ENCODE peak calls at places on chromosomes 12 and 14, in five cellular contexts. L is heart right ventricle, Q is fibroblast of lung, T is body of pancreas, O is adipocyte. B is an unnamed sample. For H3K9me3, the result is how much of the 10 kb centered on the place peaks cover.

GRCh38 chr14:92259613-92260357 is 63.2 kb upstream of the SLC24A4 start:
- DNase-seq in L (no peak), Q (no peak), T (no peak), O (no peak), B (no peak)

GRCh38 chr14:78075610-78076277 is 94.4 kb upstream of the NRXN3 start:
- DNase-seq in L (peak), Q (no peak), T (no peak), O (no peak), B (no peak)

GRCh38 chr14:83826838-83827237 is 1703.1 kb upstream of the FLRT2 start:
- DNase-seq in L (no peak), Q (no peak), T (no peak), O (peak), B (no peak)

GRCh38 chr12:104063712-104064030 is 660 bp upstream of the HCFC2 start:
- DNase-seq in L (no peak), Q (no peak), T (no peak), O (no peak), B (no peak)

GRCh38 chr12:84508943-84509342 is 403.7 kb downstream of the SLC6A15 start:
- DNase-seq in L (no peak), Q (no peak), T (no peak), O (no peak), B (no peak)

GRCh38 chr14:102209224-102209966 is 69.7 kb downstream of the WDR20 start:
- DNase-seq in L (no peak), Q (no peak), T (no peak), O (no peak), B (no peak)

GRCh38 chr12:89947437-89948265 is 239.0 kb upstream of the ATP2B1 start:
- DNase-seq in L (no peak), Q (peak), T (no peak), O (peak), B (peak)

GRCh38 chr14:81551471-81551870 is 17.8 kb upstream of the SEL1L start:
- DNase-seq in L (no peak), Q (no peak), T (no peak), O (no peak), B (no peak)

GRCh38 chr14:63045612-63046320 is 508 bp upstream of the KCNH5 start:
- DNase-seq in L (no peak), Q (peak), T (peak), O (peak), B (no peak)

GRCh38 chr12:27573972-27574371 is 50.0 kb downstream of the PPFIBP1 start:
- DNase-seq in L (no peak), Q (peak), T (no peak), O (peak), B (peak)

GRCh38 chr12:2858944-2859352 is 2.1 kb upstream of the TEX52 start:
- DNase-seq in L (no peak), Q (no peak), T (no peak), O (no peak), B (no peak)

GRCh38 chr14:61347771-61348443 is 26.5 kb downstream of the PRKCH start:
- DNase-seq in L (no peak), Q (no peak), T (no peak), O (no peak), B (no peak)

GRCh38 chr12:76883826-76884225 is 5.0 kb upstream of the CSRP2 start:
- DNase-seq in L (peak), Q (peak), T (peak), O (no peak), B (no peak)

GRCh38 chr14:64539186-64539552 is 1.4 kb upstream of the HSPA2 start:
- DNase-seq in L (no peak), Q (peak), T (no peak), O (no peak), B (no peak)

GRCh38 chr14:94548999-94549985 is 11.9 kb upstream of the SERPINA4 start:
- DNase-seq in L (peak), Q (peak), T (peak), O (peak), B (peak)

GRCh38 chr14:76951149-76951548 is 77.4 kb downstream of the IRF2BPL start:
- DNase-seq in L (no peak), Q (peak), T (no peak), O (no peak), B (no peak)

GRCh38 chr12:47813491-47814196 is 6.1 kb downstream of the HDAC7 start:
- DNase-seq in L (peak), Q (no peak), T (no peak), O (no peak), B (peak)

GRCh38 chr12:57110189-57111045 is 745 bp downstream of the STAT6 start:
- DNase-seq in L (peak), Q (no peak), T (peak), O (peak), B (peak)

GRCh38 chr12:633731-634130 is 29.5 kb downstream of the NINJ2 start:
- DNase-seq in L (no peak), Q (peak), T (no peak), O (no peak), B (no peak)

GRCh38 chr14:97077253-97077653 is 280.1 kb downstream of the VRK1 start:
- DNase-seq in L (peak), Q (peak), T (no peak), O (peak), B (peak)

GRCh38 chr14:77303417-77304156 is 17.1 kb downstream of the POMT2 start:
- DNase-seq in L (no peak), Q (peak), T (no peak), O (peak), B (peak)

GRCh38 chr14:24690492-24690891 is 56.5 kb upstream of the GZMB start:
- DNase-seq in L (no peak), Q (no peak), T (no peak), O (no peak), B (no peak)

DNA sequence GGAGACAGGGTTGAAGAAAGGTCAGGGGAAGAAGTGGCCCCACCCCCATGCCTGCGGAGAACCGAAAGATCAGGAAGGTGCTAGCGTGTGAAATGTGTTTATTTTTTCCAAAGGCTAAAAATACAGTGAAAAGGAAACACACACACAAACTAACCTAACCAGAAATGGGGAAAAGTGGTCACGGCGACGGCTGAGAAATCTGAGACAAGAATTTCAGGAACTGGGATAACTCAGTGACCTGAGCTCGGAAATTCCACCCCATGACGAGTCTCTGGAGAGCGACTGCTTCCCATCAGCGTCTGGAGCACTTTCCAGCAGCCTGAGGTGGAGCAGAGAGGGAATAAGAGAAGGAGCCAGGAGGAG is 16.6 kb upstream of the RND1 start:
- DNase-seq in L (peak), Q (peak), T (no peak), O (peak), B (peak)
- H3K9me3 ChIP-seq in L (under half), Q (under half), T (under half), O (under half), B (under half)

DNA sequence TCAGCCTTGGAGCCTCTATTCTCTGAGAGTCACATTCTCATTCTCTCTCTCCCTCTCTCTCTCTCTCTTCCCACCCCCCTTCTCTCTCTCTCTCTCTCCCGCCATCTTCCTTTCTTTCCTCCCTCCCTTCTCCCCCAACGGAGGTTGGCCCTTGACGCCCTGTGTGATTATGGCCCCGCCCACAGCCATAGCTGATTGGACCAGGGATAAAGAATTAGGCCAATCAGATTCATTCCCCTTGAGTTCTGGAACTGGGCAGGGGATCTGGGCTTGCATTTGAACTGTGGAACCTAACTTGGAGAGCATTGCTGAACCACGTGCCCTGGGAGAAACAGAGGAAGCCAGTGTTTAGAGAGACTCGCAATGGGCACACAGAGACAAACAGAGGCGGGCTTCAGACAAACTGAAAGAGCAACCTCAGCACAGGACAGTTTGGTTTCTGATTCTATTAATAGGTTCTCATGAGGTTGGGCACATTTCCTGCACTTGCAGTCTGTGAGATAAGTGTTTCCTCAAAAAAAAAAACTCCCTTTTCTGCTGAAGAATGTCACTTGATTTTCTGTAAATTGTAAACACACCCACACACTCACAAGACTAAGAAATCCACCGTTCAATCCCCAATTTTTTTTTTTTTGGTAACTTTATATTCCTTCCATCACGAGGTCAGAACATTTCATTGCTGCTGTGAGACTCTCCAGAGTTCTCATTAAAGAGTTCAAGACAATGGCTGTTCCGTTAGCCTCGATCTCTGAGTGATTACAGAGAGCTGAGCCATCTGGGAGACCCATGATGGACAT is 3.6 kb upstream of the P2RX7 start:
- DNase-seq in L (peak), Q (peak), T (peak), O (no peak), B (peak)
- H3K4me3 ChIP-seq in L (no peak), Q (peak), T (no peak), O (peak), B (no peak)

GRCh38 chr14:106080922-106081321 is 554.5 kb downstream of the TMEM121 start:
- DNase-seq in L (no peak), Q (no peak), T (no peak), O (no peak), B (no peak)
- H3K9me3 ChIP-seq in L (under half), Q (under half), T (under half), O (under half), B (under half)

DNA sequence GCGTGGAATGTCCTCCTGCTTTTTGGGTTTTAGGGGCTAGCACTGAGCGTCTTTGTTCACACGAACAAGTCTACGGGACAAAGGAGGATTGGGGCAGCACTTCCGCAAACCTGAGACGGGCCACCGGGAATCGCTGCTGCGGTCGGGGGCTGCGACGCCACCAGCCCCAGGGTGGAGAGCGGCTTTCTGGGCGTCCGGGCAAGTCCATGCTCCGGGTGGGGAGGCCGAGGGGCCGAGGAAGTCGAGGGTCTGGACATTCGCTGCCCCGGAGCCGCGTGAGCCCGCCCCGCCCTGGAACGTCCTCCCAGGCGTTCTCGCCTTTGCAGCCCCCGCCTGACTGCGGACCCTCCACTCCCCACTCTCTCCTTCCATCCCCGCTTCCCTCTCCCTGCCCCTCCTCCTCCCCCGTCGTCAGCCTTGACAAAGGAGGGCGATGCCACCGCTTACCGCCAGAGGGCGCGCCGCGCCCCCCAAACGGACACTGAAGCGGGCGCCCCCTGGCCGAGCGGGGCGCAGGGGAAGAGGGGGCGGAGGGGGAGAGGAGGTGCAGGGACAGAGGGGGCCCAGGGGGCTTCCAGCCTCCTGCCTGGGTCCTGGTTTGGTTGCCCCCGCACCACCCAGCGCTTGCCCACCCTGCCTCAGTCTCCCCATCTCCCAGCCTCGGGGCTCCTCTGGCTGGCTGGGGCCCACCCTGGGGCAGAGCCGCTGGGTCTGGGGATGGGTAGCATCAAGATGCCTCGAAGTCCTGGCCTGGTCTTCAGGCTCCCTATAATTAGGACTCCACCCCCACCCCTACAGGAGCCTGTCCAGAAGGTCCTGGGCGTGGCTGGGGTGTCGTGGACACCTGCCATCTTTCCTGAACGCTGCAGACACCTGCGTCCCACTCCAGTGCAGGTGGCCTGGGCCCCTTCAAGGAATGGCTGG is 39.1 kb upstream of the INF2 start:
- DNase-seq in L (peak), Q (peak), T (peak), O (peak), B (peak)
- H3K4me3 ChIP-seq in L (peak), Q (peak), T (no peak), O (peak), B (peak)

GRCh38 chr12:132921685-132922084 is 34.3 kb upstream of the CHFR start:
- DNase-seq in L (no peak), Q (no peak), T (no peak), O (no peak), B (peak)
- H3K9me3 ChIP-seq in L (under half), Q (under half), T (under half), O (half or more), B (half or more)

DNA sequence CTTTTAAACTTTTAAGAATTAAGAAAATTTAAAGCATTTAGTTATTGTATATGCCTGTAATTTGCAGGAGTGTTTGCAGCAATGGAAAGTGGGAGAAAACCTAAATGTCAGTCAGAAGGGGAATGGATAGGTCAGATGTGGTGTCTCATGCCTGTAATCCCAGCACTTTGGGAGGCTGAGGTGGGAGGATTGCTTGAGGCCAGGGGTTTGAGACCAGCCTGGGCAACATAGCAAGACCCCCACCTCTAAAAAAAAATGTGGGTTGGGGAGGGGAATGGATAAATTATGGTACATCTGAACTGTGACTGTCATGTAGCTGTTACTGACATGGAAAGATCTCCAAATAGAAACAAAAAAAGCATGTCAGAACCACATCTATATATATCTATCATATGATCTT is 2.1 kb downstream of the MRPL42 start:
- DNase-seq in L (no peak), Q (no peak), T (no peak), O (no peak), B (no peak)
- H3K4me3 ChIP-seq in L (no peak), Q (no peak), T (no peak), O (peak), B (no peak)

DNA sequence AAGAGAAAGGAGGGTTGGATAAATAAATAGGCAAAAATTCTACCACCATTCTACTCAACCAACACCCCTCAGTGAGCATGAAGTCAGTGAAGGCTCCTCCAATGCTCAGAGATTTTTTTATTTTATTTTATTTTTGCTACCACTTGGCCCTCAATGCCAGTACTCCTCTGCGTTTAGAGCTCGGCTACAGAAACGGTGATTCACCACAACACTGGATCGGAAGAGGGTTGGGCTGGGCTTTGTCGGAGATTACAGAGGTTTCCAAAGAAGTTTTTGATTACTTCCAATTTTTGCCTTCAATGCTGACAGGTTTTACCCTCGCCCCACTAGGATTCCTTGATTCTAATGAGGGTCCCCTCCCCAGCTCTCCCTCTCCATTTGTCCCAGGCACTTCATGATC is 1027.2 kb upstream of the TMEM132C start:
- DNase-seq in L (no peak), Q (peak), T (no peak), O (no peak), B (no peak)
- H3K9me3 ChIP-seq in L (under half), Q (under half), T (under half), O (under half), B (under half)

GRCh38 chr14:53109028-53109687 is 44.0 kb downstream of the DDHD1 start:
- DNase-seq in L (no peak), Q (no peak), T (no peak), O (no peak), B (no peak)
- H3K4me3 ChIP-seq in L (no peak), Q (no peak), T (no peak), O (peak), B (peak)

GRCh38 chr12:34349673-34349961 is 327.3 kb downstream of the ALG10 start:
- DNase-seq in L (no peak), Q (no peak), T (no peak), O (no peak), B (no peak)

GRCh38 chr12:34350092-34351041 is 328.1 kb downstream of the ALG10 start:
- DNase-seq in L (no peak), Q (no peak), T (no peak), O (no peak), B (no peak)

GRCh38 chr12:34348836-34349672 is 326.8 kb downstream of the ALG10 start:
- DNase-seq in L (no peak), Q (no peak), T (no peak), O (no peak), B (no peak)

GRCh38 chr12:34354239-34355200 is 332.2 kb downstream of the ALG10 start:
- DNase-seq in L (no peak), Q (no peak), T (no peak), O (no peak), B (no peak)

DNA sequence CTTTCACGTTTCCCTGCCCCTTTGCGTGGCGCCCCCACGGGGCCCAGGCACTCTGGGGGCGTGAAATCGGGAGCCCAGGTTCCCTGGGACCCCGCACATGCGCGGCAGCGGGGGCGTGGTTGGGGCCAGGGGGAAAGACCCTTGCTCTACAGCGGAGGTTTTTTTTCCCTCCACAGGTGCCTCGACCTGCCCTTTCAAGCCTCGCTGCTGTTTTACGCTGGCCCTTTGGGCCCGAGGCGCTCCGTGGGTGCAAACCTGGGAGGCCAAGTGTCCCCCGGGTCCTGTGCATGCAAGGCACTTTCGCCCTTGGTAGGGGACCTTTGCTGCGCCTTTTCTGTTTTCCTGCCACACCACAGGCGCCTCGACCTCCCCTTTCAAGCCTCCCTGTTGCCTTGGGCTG is 329.8 kb downstream of the ALG10 start:
- DNase-seq in L (no peak), Q (no peak), T (no peak), O (no peak), B (no peak)
- H3K9me3 ChIP-seq in L (under half), Q (under half), T (under half), O (under half), B (under half)

GRCh38 chr14:104680806-104681688 is 8.4 kb upstream of the INF2 start:
- DNase-seq in L (no peak), Q (peak), T (peak), O (peak), B (peak)
- H3K4me3 ChIP-seq in L (no peak), Q (peak), T (no peak), O (peak), B (peak)

B was measured in SJSA1.